ENCODE peak calls at places on chromosomes 1 and 21, in eight cellular contexts. E is fibroblast of lung, M is IMR-90, W is upper lobe of left lung, X is HCT116, K is colonic mucosa, L is heart right ventricle, U is psoas muscle. V is an unnamed sample.

GRCh38 chr1:112870887-112871646 is 84.9 kb downstream of the SLC16A1 start:
- DNase-seq in E (no peak), M (no peak), W (no peak), X (no peak), K (no peak), L (no peak), U (no peak), V (no peak)

GRCh38 chr1:62832276-62832675 is 48.3 kb downstream of the ATG4C start:
- DNase-seq in E (no peak), M (no peak), W (no peak), X (no peak), K (no peak), L (no peak), U (no peak), V (no peak)

GRCh38 chr1:47942238-47942629 is 55.0 kb downstream of the TRABD2B start:
- DNase-seq in E (no peak), M (no peak), W (no peak), X (no peak), K (no peak), L (no peak), U (no peak), V (no peak)

GRCh38 chr1:230972855-230973271 is 5.8 kb downstream of the TTC13 start:
- DNase-seq in E (no peak), M (peak; percentile 13), W (peak; percentile 35), X (no peak), K (peak; percentile 43), L (no peak), U (no peak), V (no peak)

GRCh38 chr21:15638856-15639549 is 90.8 kb upstream of the USP25 start:
- DNase-seq in E (no peak), M (no peak), W (peak; percentile 86), X (no peak), K (no peak), L (no peak), U (no peak), V (peak; percentile 94)

GRCh38 chr1:185696419-185697150 is 37.6 kb upstream of the HMCN1 start:
- DNase-seq in E (no peak), M (no peak), W (peak; percentile 22), X (no peak), K (no peak), L (no peak), U (no peak), V (no peak)

GRCh38 chr1:1173061-1173792 is 453 bp upstream of the TTLL10 start:
- DNase-seq in E (no peak), M (no peak), W (no peak), X (no peak), K (peak; percentile 17), L (no peak), U (no peak), V (no peak)

GRCh38 chr1:238466459-238466858 is 575.7 kb upstream of the ZP4 start:
- DNase-seq in E (peak; percentile 43), M (peak; percentile 71), W (no peak), X (no peak), K (no peak), L (no peak), U (no peak), V (no peak)

GRCh38 chr21:39535646-39536437 is 76.9 kb upstream of the B3GALT5 start:
- DNase-seq in E (no peak), M (no peak), W (no peak), X (no peak), K (no peak), L (no peak), U (no peak), V (no peak)

GRCh38 chr1:178146456-178146855 is 52.6 kb downstream of the RASAL2 start:
- DNase-seq in E (no peak), M (no peak), W (no peak), X (no peak), K (no peak), L (no peak), U (no peak), V (no peak)

GRCh38 chr1:178150610-178151009 is 56.7 kb downstream of the RASAL2 start:
- DNase-seq in E (no peak), M (peak; percentile 29), W (no peak), X (no peak), K (no peak), L (no peak), U (no peak), V (no peak)

GRCh38 chr1:178143730-178144343 is 49.9 kb downstream of the RASAL2 start:
- DNase-seq in E (peak; percentile 36), M (peak; percentile 51), W (no peak), X (no peak), K (no peak), L (no peak), U (no peak), V (no peak)

GRCh38 chr1:178142806-178143205 is 48.9 kb downstream of the RASAL2 start:
- DNase-seq in E (no peak), M (no peak), W (no peak), X (no peak), K (no peak), L (no peak), U (no peak), V (no peak)

DNA sequence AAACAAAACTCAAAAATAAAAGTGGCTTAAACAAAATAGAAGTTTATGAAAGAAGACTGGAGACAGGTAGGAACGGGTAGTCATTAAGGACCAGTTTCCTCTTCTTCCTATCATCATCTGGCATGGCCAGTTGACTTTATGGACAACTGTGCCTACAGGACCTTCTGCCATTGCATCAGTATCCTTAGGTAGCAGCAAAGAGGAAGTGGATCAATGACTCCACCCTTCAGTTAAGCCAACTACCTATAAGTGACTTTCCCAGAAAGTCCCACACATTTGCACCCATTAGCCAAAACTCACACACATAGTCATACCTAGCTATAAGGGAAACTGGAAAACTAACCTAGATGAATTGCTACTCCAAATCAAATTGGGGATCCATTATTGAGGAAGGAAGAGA is 51.7 kb downstream of the RASAL2 start:
- DNase-seq in E (no peak), M (no peak), W (no peak), X (no peak), K (no peak), L (no peak), U (no peak), V (no peak)
- H3K4me1 ChIP-seq in E (peaks cover 8% of the 10 kb centered on the region), M (peaks cover 3% of the 10 kb centered on the region), W (no peaks in the 10 kb centered on the region), X (no peaks in the 10 kb centered on the region), K (no peaks in the 10 kb centered on the region), L (peaks cover 50% of the 10 kb centered on the region), U (no peaks in the 10 kb centered on the region), V (peaks cover 4% of the 10 kb centered on the region)

GRCh38 chr1:109188200-109188599 is 25.5 kb upstream of the SARS1 start:
- DNase-seq in E (no peak), M (no peak), W (no peak), X (no peak), K (no peak), L (no peak), U (no peak), V (no peak)

GRCh38 chr1:109187127-109187526 is 26.6 kb upstream of the SARS1 start:
- DNase-seq in E (no peak), M (no peak), W (no peak), X (no peak), K (no peak), L (no peak), U (no peak), V (no peak)

GRCh38 chr1:109185357-109185756 is 28.4 kb upstream of the SARS1 start:
- DNase-seq in E (peak; percentile 26), M (peak; percentile 48), W (peak; percentile 73), X (no peak), K (no peak), L (no peak), U (no peak), V (no peak)

GRCh38 chr1:109185990-109186703 is 27.6 kb upstream of the SARS1 start:
- DNase-seq in E (no peak), M (no peak), W (peak; percentile 76), X (no peak), K (no peak), L (no peak), U (no peak), V (no peak)

DNA sequence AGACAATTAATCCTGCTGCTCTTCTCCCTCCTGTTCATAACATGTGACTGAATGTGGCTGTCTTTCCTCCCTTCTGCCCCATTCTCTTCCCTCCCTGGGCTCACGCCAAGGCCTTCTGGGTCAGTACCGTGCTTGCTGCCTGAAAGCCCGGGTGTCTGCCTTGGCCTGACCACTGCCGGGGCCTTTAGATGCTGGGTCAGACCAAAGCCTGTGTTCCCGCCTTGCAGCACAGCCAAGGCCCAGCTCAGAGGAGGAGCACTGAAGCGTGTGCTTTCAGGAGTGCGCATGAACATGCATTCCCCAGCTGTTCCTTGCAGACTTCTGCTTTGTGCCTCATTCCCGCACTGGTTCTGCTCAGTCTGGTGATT is 27.0 kb upstream of the SARS1 start:
- DNase-seq in E (peak; percentile 74), M (peak; percentile 38), W (no peak), X (no peak), K (peak; percentile 29), L (peak; percentile 35), U (peak; percentile 18), V (no peak)
- H3K27ac ChIP-seq in E (no peak overlapping the region), M (peak overlapping the region; percentile 15), W (peak overlapping the region; percentile 83), X (no peak overlapping the region), K (no peak overlapping the region), L (no peak overlapping the region), U (no peak overlapping the region), V (peak overlapping the region; percentile 25)

GRCh38 chr1:12592496-12592895 is 25.5 kb downstream of the DHRS3 start:
- DNase-seq in E (no peak), M (no peak), W (no peak), X (no peak), K (no peak), L (no peak), U (no peak), V (no peak)

GRCh38 chr1:12595839-12596821 is 21.9 kb downstream of the DHRS3 start:
- DNase-seq in E (peak; percentile 96), M (peak; percentile 98), W (peak; percentile 91), X (no peak), K (peak; percentile 90), L (peak; percentile 89), U (peak; percentile 95), V (peak; percentile 62)

GRCh38 chr1:12594966-12595838 is 22.8 kb downstream of the DHRS3 start:
- DNase-seq in E (peak; percentile 68), M (peak; percentile 59), W (peak; percentile 51), X (no peak), K (peak; percentile 73), L (peak; percentile 81), U (peak; percentile 80), V (peak; percentile 31)

GRCh38 chr1:12593621-12594066 is 24.4 kb downstream of the DHRS3 start:
- DNase-seq in E (peak; percentile 53), M (peak; percentile 59), W (no peak), X (no peak), K (peak; percentile 47), L (peak; percentile 56), U (peak; percentile 68), V (no peak)

GRCh38 chr1:12594490-12594889 is 23.5 kb downstream of the DHRS3 start:
- DNase-seq in E (no peak), M (no peak), W (no peak), X (no peak), K (no peak), L (no peak), U (no peak), V (no peak)
- TF ChIP-seq CTCF in E (no peak), M (peak; percentile 8), W (no peak), X (no peak), K (no peak), L (no peak), U (no peak), V (no peak)

DNA sequence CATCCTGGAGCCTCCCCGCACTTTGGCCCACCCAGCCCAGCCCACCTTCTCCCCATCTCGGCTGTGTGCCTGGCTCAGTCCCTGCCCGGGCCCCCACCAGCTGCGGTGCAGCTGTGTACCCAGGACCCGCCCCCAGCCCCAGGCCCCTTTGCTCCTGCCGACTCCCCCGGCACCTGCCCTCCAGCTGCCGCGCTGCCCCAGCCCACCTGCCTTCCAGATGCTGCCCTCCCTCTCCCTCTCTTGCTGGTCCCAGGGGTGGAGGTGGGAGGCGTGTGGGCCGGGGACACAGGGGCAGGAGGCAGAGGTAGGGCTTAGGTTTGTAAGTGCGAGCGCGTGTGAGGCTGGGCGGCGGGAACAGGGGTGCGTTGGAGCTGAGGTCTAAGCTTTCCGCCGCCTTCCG is 128.6 kb downstream of the CASZ1 start:
- DNase-seq in E (no peak), M (no peak), W (no peak), X (no peak), K (no peak), L (no peak), U (no peak), V (no peak)
- H3K4me1 ChIP-seq in E (no peaks in the 10 kb centered on the region), M (peaks cover 1% of the 10 kb centered on the region), W (peaks cover 85% of the 10 kb centered on the region), X (no peaks in the 10 kb centered on the region), K (no peaks in the 10 kb centered on the region), L (peaks cover 89% of the 10 kb centered on the region), U (peaks cover 71% of the 10 kb centered on the region), V (peaks cover 56% of the 10 kb centered on the region)